ENCODE peak calls at places on chromosomes 7 and 10, in six cellular contexts. P is colonic mucosa, M is WERI-Rb-1, K is tibial nerve, O is PC-3, J is HCT116. Z is an unnamed sample. For H3K27me3, the result is how much of the 10 kb centered on the place peaks cover.

GRCh38 chr7:140672382-140673062 is at the start of gene ADCK2:
- DNase-seq in P (peak), M (peak), K (no peak), O (peak), J (no peak), Z (no peak)

GRCh38 chr7:4270941-4271715 is 411.0 kb upstream of the FOXK1 start:
- DNase-seq in P (peak), M (no peak), K (no peak), O (no peak), J (no peak), Z (no peak)

GRCh38 chr7:132991615-132992587 is 90.0 kb downstream of the CHCHD3 start:
- DNase-seq in P (no peak), M (no peak), K (no peak), O (no peak), J (no peak), Z (no peak)

GRCh38 chr10:101986277-101986971 is 69.5 kb downstream of the ARMH3 start:
- DNase-seq in P (no peak), M (no peak), K (no peak), O (no peak), J (no peak), Z (no peak)

GRCh38 chr7:36484265-36484664 is 94.6 kb downstream of the ANLN start:
- DNase-seq in P (no peak), M (no peak), K (no peak), O (no peak), J (no peak), Z (no peak)

GRCh38 chr7:29563590-29564454 is at the start of gene PRR15:
- DNase-seq in P (peak), M (no peak), K (no peak), O (peak), J (peak), Z (no peak)

GRCh38 chr7:80537091-80537490 is 25.2 kb upstream of the GNAT3 start:
- DNase-seq in P (no peak), M (no peak), K (no peak), O (no peak), J (no peak), Z (no peak)

GRCh38 chr7:155001756-155002410 is 1.0 kb downstream of the PAXIP1 start:
- DNase-seq in P (no peak), M (peak), K (no peak), O (peak), J (no peak), Z (no peak)

GRCh38 chr10:9268176-9268575 is 1213.7 kb downstream of the GATA3 start:
- DNase-seq in P (no peak), M (no peak), K (no peak), O (no peak), J (no peak), Z (no peak)

GRCh38 chr10:29584436-29584835 is 50.3 kb downstream of the SVIL start:
- DNase-seq in P (no peak), M (no peak), K (no peak), O (no peak), J (no peak), Z (no peak)

GRCh38 chr10:86642021-86642420 is 12.3 kb upstream of the OPN4 start:
- DNase-seq in P (no peak), M (no peak), K (no peak), O (no peak), J (no peak), Z (no peak)

GRCh38 chr10:116985611-116986010 is 19.4 kb downstream of the SHTN1 start:
- DNase-seq in P (no peak), M (no peak), K (no peak), O (peak), J (no peak), Z (no peak)

GRCh38 chr7:116728413-116728812 is 56.4 kb downstream of the MET start:
- DNase-seq in P (no peak), M (no peak), K (no peak), O (no peak), J (no peak), Z (no peak)

GRCh38 chr10:35545878-35546631 is 59.1 kb upstream of the GJD4 start:
- DNase-seq in P (no peak), M (no peak), K (no peak), O (peak), J (no peak), Z (no peak)

GRCh38 chr7:103752995-103753394 is 236.5 kb downstream of the RELN start:
- DNase-seq in P (no peak), M (peak), K (no peak), O (peak), J (no peak), Z (no peak)

GRCh38 chr10:24457661-24458318 is 248.9 kb downstream of the KIAA1217 start:
- DNase-seq in P (no peak), M (no peak), K (no peak), O (peak), J (no peak), Z (no peak)

GRCh38 chr7:5598769-5599371 is 175.2 kb upstream of the TNRC18 start:
- DNase-seq in P (no peak), M (peak), K (no peak), O (no peak), J (no peak), Z (no peak)

GRCh38 chr7:74038194-74038961 is 10.4 kb downstream of the ELN start:
- DNase-seq in P (no peak), M (no peak), K (peak), O (no peak), J (no peak), Z (no peak)

GRCh38 chr10:72291019-72291532 is 17.4 kb downstream of the DDIT4 start:
- DNase-seq in P (no peak), M (no peak), K (no peak), O (peak), J (no peak), Z (no peak)

GRCh38 chr10:86970152-86970886 is 2.0 kb downstream of the ADIRF start:
- DNase-seq in P (peak), M (no peak), K (peak), O (peak), J (peak), Z (no peak)

GRCh38 chr7:2560175-2560695 is 1.5 kb downstream of the IQCE start:
- DNase-seq in P (no peak), M (no peak), K (no peak), O (peak), J (no peak), Z (no peak)

GRCh38 chr7:155454183-155455112 is 3.5 kb upstream of the EN2 start:
- DNase-seq in P (no peak), M (no peak), K (no peak), O (no peak), J (no peak), Z (no peak)

GRCh38 chr10:16440396-16441105 is 3.7 kb downstream of the PTER start:
- DNase-seq in P (peak), M (no peak), K (no peak), O (peak), J (no peak), Z (no peak)

GRCh38 chr7:50640779-50641178 is 75.6 kb upstream of the DDC start:
- DNase-seq in P (no peak), M (no peak), K (no peak), O (no peak), J (no peak), Z (no peak)

GRCh38 chr10:100873081-100873824 is 39.5 kb upstream of the SLF2 start:
- DNase-seq in P (no peak), M (no peak), K (no peak), O (no peak), J (no peak), Z (no peak)

GRCh38 chr10:62617702-62618451 is 186.6 kb upstream of the ADO start:
- DNase-seq in P (no peak), M (no peak), K (no peak), O (no peak), J (no peak), Z (no peak)

GRCh38 chr7:65459438-65459837 is 85.8 kb downstream of the ZNF92 start:
- DNase-seq in P (no peak), M (no peak), K (no peak), O (no peak), J (no peak), Z (no peak)

GRCh38 chr7:114502454-114503254 is 88.0 kb downstream of the FOXP2 start:
- DNase-seq in P (peak), M (no peak), K (no peak), O (no peak), J (no peak), Z (no peak)

GRCh38 chr7:157001920-157002818 is 8.3 kb downstream of the MNX1 start:
- DNase-seq in P (peak), M (no peak), K (no peak), O (no peak), J (no peak), Z (no peak)

GRCh38 chr10:104334965-104335650 is 3.2 kb downstream of the ITPRIP start:
- DNase-seq in P (peak), M (no peak), K (no peak), O (peak), J (no peak), Z (no peak)

GRCh38 chr10:42991442-42992098 is 85.3 kb upstream of the RET start:
- DNase-seq in P (peak), M (no peak), K (no peak), O (no peak), J (no peak), Z (no peak)

GRCh38 chr7:824106-824505 is 8.2 kb upstream of the SUN1 start:
- DNase-seq in P (no peak), M (no peak), K (no peak), O (no peak), J (no peak), Z (no peak)

GRCh38 chr7:135208417-135208793 is 2.9 kb downstream of the WDR91 start:
- DNase-seq in P (no peak), M (no peak), K (no peak), O (no peak), J (no peak), Z (no peak)

GRCh38 chr10:6091630-6092029 is 2.8 kb downstream of the RBM17 start:
- DNase-seq in P (no peak), M (no peak), K (no peak), O (no peak), J (no peak), Z (no peak)

GRCh38 chr10:101782811-101783735 is at the start of gene NPM3:
- DNase-seq in P (peak), M (peak), K (peak), O (peak), J (peak), Z (no peak)

GRCh38 chr10:13758302-13758701 is 171.5 kb downstream of the PRPF18 start:
- DNase-seq in P (no peak), M (peak), K (no peak), O (no peak), J (peak), Z (peak)
- H3K27ac ChIP-seq in P (no peak), M (peak), K (no peak), O (no peak), J (peak), Z (peak)

GRCh38 chr10:93074597-93075368 is 1.1 kb downstream of the CYP26A1 start:
- DNase-seq in P (no peak), M (no peak), K (no peak), O (no peak), J (no peak), Z (no peak)
- H3K4me3 ChIP-seq in P (no peak), M (peak), K (no peak), O (peak), J (peak), Z (peak)

GRCh38 chr7:138167869-138168296 is 91.6 kb downstream of the AKR1D1 start:
- DNase-seq in P (no peak), M (no peak), K (no peak), O (no peak), J (no peak), Z (no peak)
- H3K27me3 ChIP-seq in P (under half), M (under half), K (under half), O (under half), J (under half), Z (under half)

DNA sequence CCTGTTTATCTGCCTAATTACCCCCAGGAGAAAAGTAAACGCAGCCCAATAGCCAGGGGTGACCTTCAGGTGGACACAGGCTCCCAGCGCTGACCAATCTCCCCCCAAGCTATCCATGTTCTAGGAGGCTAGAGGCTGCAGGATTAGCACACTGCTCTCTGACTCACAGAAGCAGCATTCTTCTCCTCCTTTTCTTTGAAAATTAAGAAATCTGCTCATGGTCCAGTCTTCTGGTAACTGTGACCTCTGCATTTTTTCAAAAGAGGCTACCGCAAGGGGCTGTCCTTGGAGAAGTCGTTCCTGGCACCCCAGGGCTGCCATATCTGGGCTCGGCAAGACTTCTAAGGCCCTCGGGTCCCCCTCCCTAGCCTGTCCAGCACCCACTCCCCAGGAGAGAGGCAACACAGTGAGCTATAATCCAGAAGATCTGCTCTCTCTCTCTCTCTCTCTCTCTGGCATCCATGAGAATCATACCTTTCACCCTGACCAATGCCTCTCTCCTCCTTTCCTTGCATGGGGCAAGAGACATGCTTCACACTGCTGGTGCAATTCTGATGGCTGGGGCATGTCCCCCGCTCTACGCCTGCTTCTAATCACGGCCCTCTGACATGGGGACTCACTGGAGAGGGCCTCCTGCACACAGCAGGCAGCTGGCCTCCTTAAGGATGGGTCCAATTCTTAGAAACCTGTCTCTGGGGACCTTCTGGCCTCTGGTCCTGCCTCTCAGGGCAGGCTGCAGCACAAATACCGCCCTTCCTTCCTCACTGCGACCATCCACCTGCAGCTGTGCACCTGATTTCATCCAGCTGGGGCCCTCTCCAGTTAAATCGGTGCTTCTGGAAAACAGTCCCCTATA is 27.3 kb downstream of the ANXA11 start:
- DNase-seq in P (no peak), M (no peak), K (no peak), O (no peak), J (no peak), Z (no peak)
- H3K27ac ChIP-seq in P (no peak), M (no peak), K (no peak), O (no peak), J (no peak), Z (no peak)

DNA sequence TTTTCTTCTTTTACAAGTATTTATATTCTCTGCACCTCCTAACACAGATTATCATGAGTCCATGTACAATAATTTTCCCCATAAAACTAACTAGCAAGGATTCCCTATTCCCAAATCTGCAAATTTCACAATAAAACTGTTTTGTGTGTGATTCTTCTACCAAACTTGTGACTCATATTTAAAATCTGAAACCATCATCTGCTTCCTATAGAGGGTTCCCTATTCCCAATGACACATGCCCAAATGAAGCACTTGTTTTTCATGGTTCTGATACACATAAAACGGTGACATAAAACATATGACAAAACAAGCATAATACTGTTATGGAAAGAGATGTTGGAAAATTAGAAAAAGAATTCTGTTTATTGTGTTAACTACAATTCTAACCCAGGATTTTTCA is 657.6 kb downstream of the PARD3 start:
- DNase-seq in P (no peak), M (no peak), K (no peak), O (peak), J (no peak), Z (no peak)
- H3K4me3 ChIP-seq in P (no peak), M (no peak), K (no peak), O (no peak), J (no peak), Z (no peak)